ENCODE peak calls at places on chromosomes 7 and 10, in seven cellular contexts. H is neuronal stem cell; B is right lobe of liver; Y is ovary; W is endothelial cell of umbilical vein; Z is effector memory CD4-positive, alpha-beta T cell; E is GM23338. V is an unnamed sample. For H3K36me3, the result is how much of the 10 kb centered on the place peaks cover.

GRCh38 chr7:32905175-32905662 is 13.7 kb upstream of the KBTBD2 start:
- DNase-seq in W (peak), H (peak), E (peak), B (no peak), Z (peak), Y (peak), V (peak)

GRCh38 chr7:16998481-16999051 is 116.8 kb upstream of the AGR3 start:
- DNase-seq in Y (no peak), W (no peak), E (no peak), Z (no peak), B (no peak), H (no peak), V (no peak)

GRCh38 chr7:106583133-106583532 is 77.8 kb downstream of the CCDC71L start:
- DNase-seq in Y (no peak), Z (no peak), W (no peak), B (no peak), E (no peak), H (no peak), V (no peak)

GRCh38 chr7:88092676-88092999 is 127.2 kb downstream of the SRI start:
- DNase-seq in H (no peak), B (no peak), E (no peak), Z (no peak), W (no peak), Y (no peak), V (no peak)

GRCh38 chr7:102834466-102834865 is 78.3 kb upstream of the LRRC17 start:
- DNase-seq in Y (no peak), B (no peak), E (no peak), H (no peak), W (no peak), Z (no peak), V (no peak)

GRCh38 chr7:48193421-48193820 is 22.2 kb downstream of the ABCA13 start:
- DNase-seq in Z (no peak), E (no peak), H (no peak), W (no peak), Y (no peak), B (no peak), V (no peak)

GRCh38 chr7:28078036-28078901 is 102.3 kb downstream of the JAZF1 start:
- DNase-seq in Z (no peak), H (no peak), W (peak), Y (peak), E (peak), B (no peak), V (no peak)

GRCh38 chr7:10022957-10023356 is 950.7 kb upstream of the PHF14 start:
- DNase-seq in Y (no peak), E (peak), H (peak), Z (no peak), W (peak), B (no peak), V (no peak)

GRCh38 chr10:3080608-3081007 is 13.3 kb downstream of the PFKP start:
- DNase-seq in Z (no peak), E (no peak), Y (no peak), H (no peak), B (no peak), W (peak), V (no peak)

GRCh38 chr7:22123139-22123538 is 177.4 kb upstream of the CDCA7L start:
- DNase-seq in W (peak), H (no peak), Z (no peak), E (no peak), Y (no peak), B (no peak), V (no peak)

GRCh38 chr7:35846816-35847412 is 46.1 kb downstream of the SEPTIN7 start:
- DNase-seq in B (no peak), W (no peak), Y (no peak), E (no peak), H (no peak), Z (no peak), V (no peak)

GRCh38 chr7:130888468-130888867 is 154.5 kb upstream of the KLF14 start:
- DNase-seq in H (no peak), W (no peak), B (no peak), E (no peak), Z (no peak), Y (no peak), V (no peak)

GRCh38 chr10:126210051-126210651 is 178.1 kb downstream of the ADAM12 start:
- DNase-seq in W (no peak), Y (no peak), H (no peak), Z (no peak), E (no peak), B (no peak), V (no peak)

GRCh38 chr7:71721742-71722141 is 589.8 kb downstream of the GALNT17 start:
- DNase-seq in W (no peak), Y (no peak), E (no peak), Z (no peak), H (no peak), B (no peak), V (no peak)

GRCh38 chr10:61633665-61634064 is 29.1 kb upstream of the CABCOCO1 start:
- DNase-seq in B (no peak), Y (no peak), Z (no peak), E (no peak), H (no peak), W (peak), V (no peak)

GRCh38 chr10:35546824-35547225 is 58.3 kb upstream of the GJD4 start:
- DNase-seq in B (no peak), Z (no peak), Y (no peak), W (no peak), E (peak), H (no peak), V (no peak)

GRCh38 chr7:134547738-134548054 is 1.2 kb upstream of the AKR1B15 start:
- DNase-seq in Z (no peak), Y (peak), B (peak), E (no peak), W (no peak), H (no peak), V (no peak)

GRCh38 chr10:129090618-129091366 is 376.2 kb upstream of the MGMT start:
- DNase-seq in H (no peak), Z (no peak), Y (no peak), B (no peak), E (no peak), W (no peak), V (no peak)

GRCh38 chr7:2208712-2209111 is 24.0 kb downstream of the MAD1L1 start:
- DNase-seq in H (no peak), W (no peak), E (no peak), Y (no peak), Z (no peak), B (no peak), V (no peak)

GRCh38 chr7:54663603-54664234 is 95.3 kb downstream of the SEC61G start:
- DNase-seq in H (no peak), W (no peak), B (no peak), Y (no peak), E (no peak), Z (no peak), V (no peak)

GRCh38 chr7:115662120-115662519 is 368.4 kb downstream of the TFEC start:
- DNase-seq in H (no peak), W (no peak), E (no peak), Y (no peak), B (no peak), Z (no peak), V (no peak)

GRCh38 chr10:36073796-36074345 is 431.8 kb upstream of the FZD8 start:
- DNase-seq in E (no peak), W (no peak), Y (no peak), B (no peak), H (no peak), Z (no peak), V (no peak)

GRCh38 chr7:109751241-109751640 is 1181.6 kb downstream of the DNAJB9 start:
- DNase-seq in B (no peak), E (no peak), H (no peak), Z (no peak), W (no peak), Y (no peak), V (no peak)

GRCh38 chr7:87416682-87417587 is 58.5 kb downstream of the ABCB4 start:
- DNase-seq in B (no peak), Y (peak), Z (peak), E (peak), W (peak), H (peak), V (peak)

GRCh38 chr7:35736725-35737124 is 41.8 kb upstream of the HERPUD2 start:
- DNase-seq in B (no peak), W (no peak), Y (no peak), H (no peak), E (no peak), Z (no peak), V (no peak)

GRCh38 chr10:47339759-47340612 is 8.2 kb upstream of the RBP3 start:
- DNase-seq in E (no peak), W (no peak), Z (no peak), B (no peak), Y (no peak), H (no peak), V (no peak)

GRCh38 chr7:124031919-124032318 is 948 bp downstream of the TMEM229A start:
- DNase-seq in B (no peak), H (no peak), E (no peak), Y (no peak), W (no peak), Z (no peak), V (no peak)

GRCh38 chr10:85674851-85675250 is 691.7 kb downstream of the GRID1 start:
- DNase-seq in H (no peak), Z (no peak), E (no peak), Y (no peak), B (no peak), W (no peak), V (no peak)

GRCh38 chr7:153941061-153941460 is 111.1 kb upstream of the DPP6 start:
- DNase-seq in E (no peak), H (no peak), Z (no peak), W (no peak), B (no peak), Y (no peak), V (no peak)

GRCh38 chr10:6170638-6171037 is 32.1 kb upstream of the PFKFB3 start:
- DNase-seq in Y (no peak), H (no peak), E (no peak), Z (no peak), B (peak), W (peak), V (no peak)

GRCh38 chr10:90960355-90960814 is 39.5 kb upstream of the ANKRD1 start:
- DNase-seq in Y (no peak), H (no peak), B (no peak), W (peak), E (no peak), Z (no peak), V (no peak)

GRCh38 chr7:95718556-95719410 is 53.6 kb upstream of the DYNC1I1 start:
- DNase-seq in W (peak), E (peak), B (no peak), H (no peak), Z (no peak), Y (no peak), V (no peak)

GRCh38 chr10:69217119-69217754 is 2.9 kb upstream of the HKDC1 start:
- DNase-seq in B (no peak), Y (no peak), H (no peak), Z (no peak), E (no peak), W (peak), V (no peak)

GRCh38 chr10:2921956-2922680 is 145.2 kb upstream of the PFKP start:
- DNase-seq in H (no peak), Z (no peak), W (peak), E (peak), Y (no peak), B (no peak), V (no peak)

GRCh38 chr7:33959676-33960075 is 54.3 kb downstream of the BMPER start:
- DNase-seq in Y (no peak), B (no peak), W (no peak), Z (no peak), H (no peak), E (no peak), V (no peak)

GRCh38 chr7:74083928-74084721 is 521 bp downstream of the LIMK1 start:
- DNase-seq in H (no peak), E (peak), B (no peak), W (peak), Y (peak), Z (no peak), V (no peak)

GRCh38 chr10:107733731-107734130 is 569.2 kb upstream of the SORCS1 start:
- DNase-seq in B (no peak), H (no peak), E (no peak), Y (no peak), Z (no peak), W (no peak), V (no peak)

GRCh38 chr7:17302575-17303142 is 4.2 kb downstream of the AHR start:
- DNase-seq in Y (no peak), W (peak), B (no peak), Z (no peak), H (no peak), E (peak), V (no peak)

GRCh38 chr7:130881799-130882141 is 147.8 kb upstream of the KLF14 start:
- DNase-seq in E (no peak), W (no peak), B (no peak), Y (no peak), Z (no peak), H (no peak), V (no peak)

GRCh38 chr10:35140727-35141126 is 14.1 kb downstream of the CREM start:
- DNase-seq in Y (no peak), B (no peak), H (no peak), Z (no peak), W (no peak), E (no peak), V (no peak)

GRCh38 chr7:122046402-122046801 is 97.6 kb downstream of the AASS start:
- DNase-seq in E (no peak), B (no peak), H (no peak), Z (no peak), W (no peak), Y (no peak), V (no peak)
- H3K4me3 ChIP-seq in E (no peak), B (no peak), H (no peak), Z (no peak), W (no peak), Y (no peak), V (no peak)

DNA sequence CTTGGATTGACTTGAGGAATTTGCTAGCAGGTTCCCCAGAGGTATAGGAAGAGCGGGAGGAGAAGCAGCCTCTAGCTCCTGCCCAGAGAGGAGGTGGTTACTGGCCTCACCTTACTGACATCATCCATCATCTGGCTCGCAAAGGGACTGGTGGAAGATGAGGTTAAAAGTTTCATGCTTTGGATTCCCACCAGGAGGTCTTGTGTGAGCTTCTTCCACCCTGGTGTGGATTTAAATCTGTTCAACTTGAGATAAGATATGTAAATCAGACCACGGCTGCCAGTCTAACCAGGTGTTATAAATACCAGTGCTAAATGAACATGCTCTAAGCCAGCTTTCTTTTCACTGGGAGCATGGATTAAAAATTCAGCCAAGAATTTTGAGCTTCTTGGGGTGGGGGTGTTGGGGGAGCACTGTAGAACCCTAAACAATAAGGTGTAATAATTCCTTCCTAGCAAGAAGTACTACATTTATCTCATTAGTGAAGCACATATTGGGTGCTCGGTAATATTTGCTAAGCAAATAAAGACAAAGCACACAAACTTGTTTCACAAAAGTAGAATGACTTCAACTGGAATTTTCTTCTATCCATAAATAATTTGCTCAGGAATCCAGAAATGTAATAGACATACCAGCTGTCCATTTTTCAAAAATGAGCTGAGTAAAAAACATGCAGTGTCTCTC is 7.8 kb downstream of the PROSER2 start:
- DNase-seq in H (no peak), E (no peak), Y (no peak), B (no peak), W (no peak), Z (no peak), V (no peak)
- H3K36me3 ChIP-seq in H (under half), E (under half), Y (under half), B (under half), W (under half), Z (under half), V (under half)

DNA sequence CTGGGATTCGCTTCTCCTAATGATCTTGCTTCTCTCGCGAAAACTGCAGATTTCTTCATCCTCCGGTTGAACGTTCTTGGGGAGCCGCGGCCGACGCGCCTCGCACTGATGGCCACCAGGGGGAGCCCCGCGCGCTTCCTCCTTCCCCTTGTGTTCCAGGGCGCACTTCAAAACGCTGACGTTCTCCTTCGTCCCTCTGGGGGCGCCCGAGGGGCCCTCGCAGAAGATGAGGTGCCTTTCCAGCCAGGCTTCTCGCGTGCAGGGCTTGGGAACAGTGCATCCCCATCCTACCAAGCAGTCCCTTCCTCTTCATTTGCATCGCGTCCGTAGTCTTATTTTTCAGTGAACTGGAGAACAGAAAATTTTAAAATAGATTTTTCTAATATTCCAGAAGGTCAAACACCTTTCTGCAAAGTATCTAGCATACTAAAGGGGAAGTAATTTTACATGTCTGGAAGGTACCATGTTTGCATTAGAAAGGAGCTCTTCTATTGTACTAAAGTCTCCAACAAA is 22.5 kb downstream of the GSTO2 start:
- DNase-seq in E (peak), Y (peak), Z (peak), W (peak), H (peak), B (peak), V (peak)
- H3K27ac ChIP-seq in E (no peak), Y (no peak), Z (no peak), W (no peak), H (no peak), B (no peak), V (no peak)

DNA sequence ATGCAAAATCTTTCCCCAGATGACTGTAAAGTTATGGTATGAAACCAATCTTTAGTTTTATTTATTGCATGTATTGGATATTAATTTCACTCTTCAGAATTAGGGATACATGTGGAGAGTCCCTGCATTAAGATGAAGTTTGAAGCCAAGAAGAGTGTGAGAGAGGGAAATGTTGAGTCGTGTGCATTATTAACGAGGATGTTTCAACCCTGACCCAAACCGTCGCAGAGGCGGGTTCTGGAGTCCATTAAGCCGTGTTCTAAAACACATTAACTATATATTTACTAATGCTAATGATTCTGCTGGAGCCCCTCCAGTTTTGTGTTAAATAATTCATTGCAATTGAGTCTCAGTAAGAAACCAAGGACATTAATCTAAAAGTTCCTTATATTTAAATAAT is 1.8 kb downstream of the CDK14 start:
- DNase-seq in Z (no peak), E (no peak), Y (no peak), W (no peak), H (no peak), B (no peak), V (no peak)
- H3K4me3 ChIP-seq in Z (no peak), E (peak), Y (no peak), W (peak), H (peak), B (no peak), V (no peak)

GRCh38 chr7:5652829-5653228 is 128.6 kb downstream of the RNF216 start:
- DNase-seq in W (no peak), Y (no peak), E (no peak), Z (no peak), B (no peak), H (no peak), V (no peak)
- H3K36me3 ChIP-seq in W (under half), Y (under half), E (under half), Z (half or more), B (under half), H (under half), V (half or more)

GRCh38 chr10:96664563-96664962 is 55.8 kb downstream of the PIK3AP1 start:
- DNase-seq in W (no peak), E (no peak), Z (no peak), H (no peak), B (peak), Y (no peak), V (no peak)

GRCh38 chr10:96666738-96667137 is 53.6 kb downstream of the PIK3AP1 start:
- DNase-seq in B (no peak), Y (no peak), E (no peak), W (no peak), H (no peak), Z (no peak), V (no peak)

GRCh38 chr10:96667401-96667800 is 52.9 kb downstream of the PIK3AP1 start:
- DNase-seq in E (no peak), W (no peak), Y (no peak), B (no peak), Z (no peak), H (no peak), V (no peak)

GRCh38 chr10:96663794-96664193 is 56.5 kb downstream of the PIK3AP1 start:
- DNase-seq in Y (no peak), W (no peak), H (no peak), E (no peak), B (no peak), Z (no peak), V (no peak)

GRCh38 chr10:96665306-96665705 is 55.0 kb downstream of the PIK3AP1 start:
- DNase-seq in Y (no peak), H (no peak), Z (no peak), E (no peak), W (no peak), B (no peak), V (no peak)
- H3K27ac ChIP-seq in Y (no peak), H (no peak), Z (no peak), E (no peak), W (no peak), B (peak), V (no peak)

DNA sequence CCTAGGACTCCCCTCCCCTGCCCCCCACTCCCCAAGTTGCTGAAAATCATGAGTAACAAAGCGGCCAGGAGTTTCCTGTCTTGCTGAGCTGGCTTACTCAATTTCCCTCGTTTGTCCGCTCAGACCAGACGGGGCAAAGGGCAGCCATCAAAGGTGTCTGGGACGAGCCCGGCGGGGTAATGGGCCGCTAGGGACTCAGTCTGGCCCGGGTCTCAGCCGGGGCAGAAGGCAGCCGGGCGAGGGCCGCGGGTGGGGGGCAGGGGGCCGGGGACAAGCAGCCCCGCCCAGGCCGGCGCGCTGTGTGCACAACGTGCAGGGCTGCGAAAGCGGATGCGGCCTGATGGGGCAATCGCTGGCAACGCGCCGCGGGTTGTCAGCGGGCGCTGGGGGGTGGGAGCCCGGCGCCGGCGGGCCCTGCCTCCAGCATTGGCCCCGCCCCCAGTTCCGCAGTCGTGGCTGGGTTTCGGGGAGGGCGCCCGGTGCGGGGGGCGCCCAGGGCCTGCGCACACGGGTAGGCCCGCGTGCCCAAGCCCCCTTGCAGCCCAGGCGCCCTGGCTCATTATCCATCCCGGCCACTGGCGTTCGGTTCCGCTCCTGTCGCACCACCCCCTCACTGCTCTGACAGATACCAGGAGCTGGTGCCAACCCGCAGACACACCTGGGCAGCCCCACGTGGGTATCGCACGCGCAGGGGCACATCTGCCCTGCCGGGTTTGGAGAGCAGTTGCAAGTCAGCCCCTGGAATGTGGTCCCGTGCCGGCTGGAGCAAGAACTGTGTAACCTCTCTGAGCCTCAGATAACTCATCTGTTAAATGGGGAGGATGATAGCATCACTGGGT is 35.1 kb downstream of the DNAJB12 start:
- DNase-seq in E (peak), H (no peak), Z (peak), W (peak), Y (peak), B (peak), V (peak)
- H3K4me3 ChIP-seq in E (peak), H (peak), Z (peak), W (no peak), Y (peak), B (peak), V (peak)